ENCODE peak calls at places on chromosome 6, in seven cellular contexts. P is AG04450; A is CD8-positive, alpha-beta T cell; W is GM12878; X is astrocyte of the spinal cord; L is IMR-90; E is brain microvascular endothelial cell. J is an unnamed sample.

GRCh38 chr6:514396-514973 is 122.9 kb downstream of the IRF4 start:
- DNase-seq in P (no peak), A (no peak), W (no peak), X (no peak), L (no peak), E (no peak), J (peak)

GRCh38 chr6:115004204-115004603 is 661.4 kb upstream of the HS3ST5 start:
- DNase-seq in P (no peak), A (no peak), W (no peak), X (no peak), L (no peak), E (no peak), J (no peak)

GRCh38 chr6:118999494-118999893 is 64.5 kb upstream of the MCM9 start:
- DNase-seq in P (no peak), A (no peak), W (no peak), X (no peak), L (no peak), E (no peak), J (no peak)

GRCh38 chr6:89501239-89501638 is 68.3 kb downstream of the ANKRD6 start:
- DNase-seq in P (no peak), A (no peak), W (no peak), X (no peak), L (no peak), E (no peak), J (no peak)

GRCh38 chr6:170031096-170031471 is 259.8 kb downstream of the DLL1 start:
- DNase-seq in P (no peak), A (no peak), W (no peak), X (no peak), L (no peak), E (no peak), J (no peak)

GRCh38 chr6:121794630-121795029 is 359.2 kb downstream of the GJA1 start:
- DNase-seq in P (peak), A (no peak), W (no peak), X (peak), L (peak), E (peak), J (no peak)

GRCh38 chr6:158015545-158015944 is 33.9 kb downstream of the SYNJ2 start:
- DNase-seq in P (no peak), A (no peak), W (no peak), X (no peak), L (no peak), E (no peak), J (no peak)

GRCh38 chr6:36962874-36963273 is 8.3 kb downstream of the PI16 start:
- DNase-seq in P (no peak), A (peak), W (no peak), X (no peak), L (peak), E (peak), J (peak)

GRCh38 chr6:148583631-148584030 is 163.2 kb upstream of the UST start:
- DNase-seq in P (no peak), A (no peak), W (no peak), X (no peak), L (no peak), E (no peak), J (no peak)

GRCh38 chr6:168319279-168320051 is at the start of gene DACT2:
- DNase-seq in P (no peak), A (no peak), W (no peak), X (no peak), L (no peak), E (no peak), J (peak)

GRCh38 chr6:26521485-26522391 is 16.4 kb upstream of the HMGN4 start:
- DNase-seq in P (no peak), A (peak), W (no peak), X (peak), L (peak), E (peak), J (peak)

GRCh38 chr6:5745081-5745480 is 261.6 kb downstream of the NRN1 start:
- DNase-seq in P (no peak), A (no peak), W (no peak), X (no peak), L (no peak), E (no peak), J (no peak)

GRCh38 chr6:5749016-5749665 is 257.6 kb downstream of the NRN1 start:
- DNase-seq in P (no peak), A (no peak), W (no peak), X (no peak), L (no peak), E (no peak), J (no peak)

GRCh38 chr6:5747379-5747778 is 259.3 kb downstream of the NRN1 start:
- DNase-seq in P (no peak), A (no peak), W (no peak), X (no peak), L (no peak), E (no peak), J (no peak)

GRCh38 chr6:5744497-5744896 is 262.2 kb downstream of the NRN1 start:
- DNase-seq in P (no peak), A (no peak), W (no peak), X (no peak), L (no peak), E (no peak), J (no peak)

GRCh38 chr6:5746392-5747140 is 260.2 kb downstream of the NRN1 start:
- DNase-seq in P (no peak), A (no peak), W (no peak), X (no peak), L (no peak), E (no peak), J (peak)
- TF ChIP-seq CTCF in P (peak), A (no peak), W (no peak), X (peak), L (no peak), E (peak), J (no peak)

GRCh38 chr6:19269341-19269898 is 567.8 kb upstream of the ID4 start:
- DNase-seq in P (no peak), A (no peak), W (no peak), X (no peak), L (no peak), E (no peak), J (no peak)
- TF ChIP-seq CTCF in P (no peak), A (no peak), W (no peak), X (no peak), L (no peak), E (no peak), J (no peak)

GRCh38 chr6:13729891-13730290 is 18.3 kb upstream of the RANBP9 start:
- DNase-seq in P (peak), A (no peak), W (no peak), X (peak), L (peak), E (peak), J (no peak)

GRCh38 chr6:13725052-13725451 is 13.4 kb upstream of the RANBP9 start:
- DNase-seq in P (no peak), A (no peak), W (no peak), X (no peak), L (no peak), E (no peak), J (no peak)

GRCh38 chr6:13722880-13723279 is 11.2 kb upstream of the RANBP9 start:
- DNase-seq in P (no peak), A (no peak), W (no peak), X (no peak), L (no peak), E (no peak), J (no peak)

GRCh38 chr6:13725570-13725969 is 13.9 kb upstream of the RANBP9 start:
- DNase-seq in P (no peak), A (peak), W (no peak), X (peak), L (peak), E (no peak), J (no peak)

GRCh38 chr6:13724174-13724573 is 12.5 kb upstream of the RANBP9 start:
- DNase-seq in P (no peak), A (no peak), W (no peak), X (no peak), L (no peak), E (no peak), J (no peak)
- TF ChIP-seq CTCF in P (no peak), A (no peak), W (no peak), X (no peak), L (no peak), E (no peak), J (no peak)

GRCh38 chr6:31691564-31692108 is 10.8 kb upstream of the LY6G5C start:
- DNase-seq in P (no peak), A (no peak), W (no peak), X (no peak), L (no peak), E (no peak), J (no peak)

GRCh38 chr6:31687860-31688693 is 7.2 kb upstream of the LY6G5C start:
- DNase-seq in P (no peak), A (no peak), W (no peak), X (no peak), L (no peak), E (no peak), J (no peak)

GRCh38 chr6:31691078-31691463 is 10.2 kb upstream of the LY6G5C start:
- DNase-seq in P (no peak), A (no peak), W (no peak), X (no peak), L (no peak), E (no peak), J (no peak)

GRCh38 chr6:31690231-31691077 is 9.6 kb upstream of the LY6G5C start:
- DNase-seq in P (no peak), A (no peak), W (no peak), X (no peak), L (no peak), E (no peak), J (no peak)

GRCh38 chr6:31689249-31690110 is 8.6 kb upstream of the LY6G5C start:
- DNase-seq in P (no peak), A (no peak), W (no peak), X (no peak), L (no peak), E (no peak), J (no peak)
- TF ChIP-seq CTCF in P (peak), A (peak), W (peak), X (peak), L (peak), E (peak), J (peak)